ENCODE peak calls at places on chromosome 20, in four cellular contexts. One of them, this sample, is unnamed.

GRCh38 chr20:2168946-2169345 is 67.3 kb downstream of the STK35 start:
- DNase-seq in GM12891: no peak
- DNase-seq in K562: no peak
- DNase-seq in GM12878: no peak
- DNase-seq in this sample: no peak

GRCh38 chr20:35952480-35953410 is 1.6 kb downstream of the SCAND1 start:
- DNase-seq in GM12891: no peak
- DNase-seq in K562: peak; percentile 48
- DNase-seq in GM12878: no peak
- DNase-seq in this sample: peak; percentile 86

GRCh38 chr20:8209061-8209460 is 77.0 kb downstream of the PLCB1 start:
- DNase-seq in GM12891: no peak
- DNase-seq in K562: no peak
- DNase-seq in GM12878: peak; percentile 32
- DNase-seq in this sample: no peak

GRCh38 chr20:4808872-4809271 is 87.2 kb downstream of the PRND start:
- DNase-seq in GM12891: no peak
- DNase-seq in K562: no peak
- DNase-seq in GM12878: no peak
- DNase-seq in this sample: peak; percentile 65

GRCh38 chr20:61960836-61961235 is 104.8 kb downstream of the TAF4 start:
- DNase-seq in GM12891: no peak
- DNase-seq in K562: no peak
- DNase-seq in GM12878: no peak
- DNase-seq in this sample: no peak

GRCh38 chr20:14449323-14449722 is 111.9 kb upstream of the FLRT3 start:
- DNase-seq in GM12891: no peak
- DNase-seq in K562: no peak
- DNase-seq in GM12878: no peak
- DNase-seq in this sample: no peak

GRCh38 chr20:60482609-60483008 is 524.4 kb downstream of the CDH26 start:
- DNase-seq in GM12891: no peak
- DNase-seq in K562: no peak
- DNase-seq in GM12878: no peak
- DNase-seq in this sample: no peak

GRCh38 chr20:1569417-1569861 is 11.9 kb upstream of the SIRPD start:
- DNase-seq in GM12891: no peak
- DNase-seq in K562: peak; percentile 25
- DNase-seq in GM12878: no peak
- DNase-seq in this sample: peak; percentile 89

GRCh38 chr20:48823960-48824497 is 3.8 kb downstream of the PREX1 start:
- DNase-seq in GM12891: peak; percentile 48
- DNase-seq in K562: no peak
- DNase-seq in GM12878: peak; percentile 76
- DNase-seq in this sample: no peak

GRCh38 chr20:48825551-48825885 is 2.3 kb downstream of the PREX1 start:
- DNase-seq in GM12891: no peak
- DNase-seq in K562: no peak
- DNase-seq in GM12878: no peak
- DNase-seq in this sample: no peak

GRCh38 chr20:48826883-48827771 is 672 bp downstream of the PREX1 start:
- DNase-seq in GM12891: no peak
- DNase-seq in K562: no peak
- DNase-seq in GM12878: no peak
- DNase-seq in this sample: no peak

GRCh38 chr20:48824830-48825550 is 2.8 kb downstream of the PREX1 start:
- DNase-seq in GM12891: no peak
- DNase-seq in K562: no peak
- DNase-seq in GM12878: no peak
- DNase-seq in this sample: no peak

DNA sequence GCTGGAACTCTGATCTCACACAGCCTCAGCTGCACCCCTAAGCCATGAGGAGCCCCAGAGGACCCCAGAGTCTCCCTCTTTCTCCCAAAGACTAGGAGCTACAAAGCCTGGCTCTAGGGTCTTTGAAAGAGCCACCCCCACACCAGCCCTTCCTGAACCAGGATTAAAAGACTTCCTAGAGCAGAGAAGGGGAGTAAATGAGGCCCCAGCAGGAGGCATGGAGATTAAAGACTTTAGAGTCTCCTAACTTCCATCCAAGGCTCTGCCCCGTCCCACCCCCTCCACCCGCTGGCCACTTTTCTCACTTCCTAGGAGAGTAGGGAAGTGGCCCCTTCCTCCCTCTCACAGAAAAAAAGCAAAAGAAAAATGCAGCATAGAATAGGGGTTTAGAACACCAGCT is 1.7 kb downstream of the PREX1 start:
- DNase-seq in GM12891: no peak
- DNase-seq in K562: no peak
- DNase-seq in GM12878: no peak
- DNase-seq in this sample: peak; percentile 25
- TF ChIP-seq SPI1 in GM12891: peak; percentile 66
- TF ChIP-seq SPI1 in K562: no peak
- TF ChIP-seq SPI1 in GM12878: peak; percentile 74
- TF ChIP-seq SPI1 in this sample: peak; percentile 81

GRCh38 chr20:57709823-57710799 is at the start of gene PMEPA1:
- DNase-seq in GM12891: peak; percentile 91
- DNase-seq in K562: peak; percentile 93
- DNase-seq in GM12878: no peak
- DNase-seq in this sample: peak; percentile 33

GRCh38 chr20:57705103-57705899 is 4.5 kb downstream of the PMEPA1 start:
- DNase-seq in GM12891: no peak
- DNase-seq in K562: no peak
- DNase-seq in GM12878: no peak
- DNase-seq in this sample: no peak

GRCh38 chr20:57707320-57707719 is 2.5 kb downstream of the PMEPA1 start:
- DNase-seq in GM12891: no peak
- DNase-seq in K562: no peak
- DNase-seq in GM12878: no peak
- DNase-seq in this sample: no peak

GRCh38 chr20:57708694-57709673 is 831 bp downstream of the PMEPA1 start:
- DNase-seq in GM12891: no peak
- DNase-seq in K562: no peak
- DNase-seq in GM12878: no peak
- DNase-seq in this sample: no peak

DNA sequence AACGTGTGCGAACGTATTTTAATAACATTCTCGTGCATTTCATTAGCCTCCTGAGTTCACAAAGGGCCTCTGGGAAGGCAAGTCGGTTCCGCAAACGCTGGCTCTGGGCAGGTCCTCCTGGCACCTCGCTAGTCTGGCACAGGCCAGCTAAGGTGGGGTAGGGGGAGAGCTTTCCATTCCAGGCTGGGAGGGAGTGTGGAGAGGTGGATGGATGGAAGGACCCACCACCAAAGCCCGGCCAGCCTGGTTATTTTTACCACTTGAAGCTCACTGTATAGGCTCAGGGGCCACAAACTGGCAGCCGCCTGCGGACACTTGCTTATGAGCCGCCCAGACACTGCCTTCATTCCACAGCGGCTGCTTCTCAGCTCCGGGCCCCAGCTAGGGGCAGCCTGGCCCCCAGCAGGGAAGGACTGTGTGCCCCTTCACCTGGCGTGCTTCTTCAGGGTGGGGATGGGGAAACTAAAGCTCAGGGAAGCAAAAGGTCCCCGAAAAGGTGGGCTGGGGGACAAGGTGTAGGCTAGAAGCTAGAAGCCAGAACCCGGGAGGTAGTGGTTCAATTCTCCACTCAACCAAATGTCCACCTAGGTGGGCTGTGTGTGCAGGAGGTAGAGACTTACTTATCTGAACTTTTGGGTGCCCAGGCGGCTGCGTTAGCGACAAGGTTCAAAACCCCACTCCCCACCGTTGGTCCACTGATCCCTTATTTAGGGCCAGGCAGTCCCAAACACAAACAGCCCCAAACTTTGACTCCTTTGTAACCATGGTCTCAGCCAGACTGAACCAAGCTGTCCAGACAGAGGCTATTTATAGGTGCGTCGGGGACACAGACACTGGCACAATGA is 1.7 kb downstream of the PMEPA1 start:
- DNase-seq in GM12891: no peak
- DNase-seq in K562: no peak
- DNase-seq in GM12878: no peak
- DNase-seq in this sample: no peak
- TF ChIP-seq POLR2AphosphoS5 in GM12891: no peak
- TF ChIP-seq POLR2AphosphoS5 in K562: no peak
- TF ChIP-seq POLR2AphosphoS5 in GM12878: no peak
- TF ChIP-seq POLR2AphosphoS5 in this sample: no peak

GRCh38 chr20:63543733-63544132 is 3.8 kb downstream of the SRMS start:
- DNase-seq in GM12891: no peak
- DNase-seq in K562: no peak
- DNase-seq in GM12878: no peak
- DNase-seq in this sample: no peak

GRCh38 chr20:63541371-63541770 is 4.2 kb upstream of the PTK6 start:
- DNase-seq in GM12891: no peak
- DNase-seq in K562: no peak
- DNase-seq in GM12878: no peak
- DNase-seq in this sample: no peak

GRCh38 chr20:63542031-63542559 is 4.9 kb upstream of the PTK6 start:
- DNase-seq in GM12891: no peak
- DNase-seq in K562: no peak
- DNase-seq in GM12878: no peak
- DNase-seq in this sample: no peak

GRCh38 chr20:63543131-63543530 is 4.4 kb downstream of the SRMS start:
- DNase-seq in GM12891: no peak
- DNase-seq in K562: no peak
- DNase-seq in GM12878: no peak
- DNase-seq in this sample: no peak

GRCh38 chr20:63542696-63543095 is 4.9 kb downstream of the SRMS start:
- DNase-seq in GM12891: peak; percentile 88
- DNase-seq in K562: no peak
- DNase-seq in GM12878: no peak
- DNase-seq in this sample: no peak
- TF ChIP-seq SPI1 in GM12891: peak; percentile 35
- TF ChIP-seq SPI1 in K562: no peak
- TF ChIP-seq SPI1 in GM12878: peak; percentile 9
- TF ChIP-seq SPI1 in this sample: no peak

GRCh38 chr20:37565134-37565811 is 37.6 kb upstream of the BLCAP start:
- DNase-seq in GM12891: no peak
- DNase-seq in K562: no peak
- DNase-seq in GM12878: no peak
- DNase-seq in this sample: no peak

GRCh38 chr20:37564016-37564387 is 36.3 kb upstream of the BLCAP start:
- DNase-seq in GM12891: no peak
- DNase-seq in K562: no peak
- DNase-seq in GM12878: no peak
- DNase-seq in this sample: no peak

GRCh38 chr20:37566590-37567330 is 39.1 kb upstream of the BLCAP start:
- DNase-seq in GM12891: no peak
- DNase-seq in K562: no peak
- DNase-seq in GM12878: no peak
- DNase-seq in this sample: no peak

GRCh38 chr20:37562695-37563480 is 35.2 kb upstream of the BLCAP start:
- DNase-seq in GM12891: no peak
- DNase-seq in K562: no peak
- DNase-seq in GM12878: no peak
- DNase-seq in this sample: no peak

GRCh38 chr20:37564388-37565133 is 36.9 kb upstream of the BLCAP start:
- DNase-seq in GM12891: peak; percentile 77
- DNase-seq in K562: peak; percentile 76
- DNase-seq in GM12878: no peak
- DNase-seq in this sample: no peak
- TF ChIP-seq POLR2AphosphoS5 in GM12891: no peak
- TF ChIP-seq POLR2AphosphoS5 in K562: no peak
- TF ChIP-seq POLR2AphosphoS5 in GM12878: no peak
- TF ChIP-seq POLR2AphosphoS5 in this sample: no peak

GRCh38 chr20:3738109-3739053 is 5.9 kb downstream of the HSPA12B start:
- DNase-seq in GM12891: no peak
- DNase-seq in K562: no peak
- DNase-seq in GM12878: no peak
- DNase-seq in this sample: no peak
- TF ChIP-seq SPI1 in GM12891: no peak
- TF ChIP-seq SPI1 in K562: no peak
- TF ChIP-seq SPI1 in GM12878: no peak
- TF ChIP-seq SPI1 in this sample: no peak

GRCh38 chr20:31837896-31838397 is 7.5 kb downstream of the FOXS1 start:
- DNase-seq in GM12891: no peak
- DNase-seq in K562: peak; percentile 43
- DNase-seq in GM12878: no peak
- DNase-seq in this sample: peak; percentile 24

GRCh38 chr20:31835554-31835953 is 9.8 kb downstream of the FOXS1 start:
- DNase-seq in GM12891: no peak
- DNase-seq in K562: no peak
- DNase-seq in GM12878: no peak
- DNase-seq in this sample: no peak

GRCh38 chr20:31833931-31834521 is 11.4 kb downstream of the FOXS1 start:
- DNase-seq in GM12891: no peak
- DNase-seq in K562: no peak
- DNase-seq in GM12878: no peak
- DNase-seq in this sample: no peak

GRCh38 chr20:31836853-31837608 is 8.4 kb downstream of the FOXS1 start:
- DNase-seq in GM12891: no peak
- DNase-seq in K562: no peak
- DNase-seq in GM12878: no peak
- DNase-seq in this sample: no peak

GRCh38 chr20:31835977-31836852 is 9.2 kb downstream of the FOXS1 start:
- DNase-seq in GM12891: peak; percentile 62
- DNase-seq in K562: peak; percentile 88
- DNase-seq in GM12878: peak; percentile 23
- DNase-seq in this sample: peak; percentile 65
- TF ChIP-seq POLR2AphosphoS5 in GM12891: no peak
- TF ChIP-seq POLR2AphosphoS5 in K562: no peak
- TF ChIP-seq POLR2AphosphoS5 in GM12878: no peak
- TF ChIP-seq POLR2AphosphoS5 in this sample: peak; percentile 94

GRCh38 chr20:63554361-63555278 is 661 bp downstream of the FNDC11 start:
- DNase-seq in GM12891: no peak
- DNase-seq in K562: no peak
- DNase-seq in GM12878: no peak
- DNase-seq in this sample: no peak

GRCh38 chr20:63553251-63553932 is 567 bp upstream of the FNDC11 start:
- DNase-seq in GM12891: peak; percentile 71
- DNase-seq in K562: peak; percentile 93
- DNase-seq in GM12878: peak; percentile 35
- DNase-seq in this sample: no peak

GRCh38 chr20:63555661-63556381 is 1.9 kb downstream of the FNDC11 start:
- DNase-seq in GM12891: no peak
- DNase-seq in K562: no peak
- DNase-seq in GM12878: no peak
- DNase-seq in this sample: no peak

GRCh38 chr20:63552481-63553249 is 1.3 kb upstream of the FNDC11 start:
- DNase-seq in GM12891: peak; percentile 64
- DNase-seq in K562: peak; percentile 76
- DNase-seq in GM12878: peak; percentile 52
- DNase-seq in this sample: no peak

DNA sequence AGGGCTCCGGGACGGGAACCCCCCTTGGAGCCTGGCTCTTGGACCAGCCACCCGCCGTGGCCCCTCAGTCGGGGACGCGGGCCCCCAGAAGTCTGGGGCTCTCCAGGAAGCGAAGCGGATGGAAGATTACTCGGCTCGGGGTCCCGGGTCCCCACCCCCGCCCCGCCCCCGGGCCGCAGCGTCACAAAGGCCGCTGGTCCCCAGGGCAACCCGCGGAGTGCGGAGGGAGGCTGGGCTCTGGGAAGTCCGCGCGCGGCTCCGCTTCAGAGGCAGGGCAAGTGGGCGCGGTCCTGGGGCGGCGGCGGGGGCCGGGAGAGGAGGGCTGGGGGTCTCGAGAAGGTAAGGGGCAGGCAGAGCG is at the start of gene FNDC11:
- DNase-seq in GM12891: no peak
- DNase-seq in K562: peak; percentile 72
- DNase-seq in GM12878: no peak
- DNase-seq in this sample: no peak
- TF ChIP-seq SPI1 in GM12891: no peak
- TF ChIP-seq SPI1 in K562: no peak
- TF ChIP-seq SPI1 in GM12878: no peak
- TF ChIP-seq SPI1 in this sample: no peak